ENCODE peak calls at places on chromosomes 16 and 17, in four cellular contexts. O is HepG2, T is H1, G is HCT116. Q is an unnamed sample.

GRCh38 chr16:71767060-71767900 is 41.4 kb downstream of the AP1G1 start:
- DNase-seq in T (no peak), O (no peak), G (no peak), Q (no peak)

GRCh38 chr16:58025351-58026138 is at the start of gene MMP15:
- DNase-seq in G (peak; percentile 94), O (peak; percentile 91), T (peak; percentile 98), Q (peak; percentile 98)

GRCh38 chr17:63540581-63540980 is 9.7 kb upstream of the DCAF7 start:
- DNase-seq in G (no peak), O (no peak), T (no peak), Q (no peak)

GRCh38 chr17:60554377-60554788 is 28.3 kb upstream of the APPBP2 start:
- DNase-seq in O (no peak), T (no peak), G (no peak), Q (no peak)

GRCh38 chr17:2592974-2593845 is at the start of gene PAFAH1B1:
- DNase-seq in G (peak; percentile 56), O (peak; percentile 78), T (peak; percentile 96), Q (peak; percentile 93)

GRCh38 chr16:19123535-19124178 is 9.9 kb downstream of the ITPRIPL2 start:
- DNase-seq in O (peak; percentile 84), T (no peak), G (no peak), Q (no peak)

GRCh38 chr17:60443713-60444112 is 21.4 kb downstream of the CHCT1 start:
- DNase-seq in G (no peak), O (no peak), T (no peak), Q (no peak)

GRCh38 chr16:89607937-89608740 is 5.3 kb upstream of the DPEP1 start:
- DNase-seq in G (no peak), O (no peak), T (no peak), Q (no peak)

GRCh38 chr16:3983081-3983520 is 102.6 kb upstream of the CREBBP start:
- DNase-seq in G (peak; percentile 60), T (peak; percentile 84), O (peak; percentile 25), Q (peak; percentile 89)

GRCh38 chr17:29645516-29646051 is 22.9 kb upstream of the CORO6 start:
- DNase-seq in G (no peak), O (no peak), T (no peak), Q (no peak)

GRCh38 chr17:18981642-18982424 is 22.7 kb downstream of the FAM83G start:
- DNase-seq in T (no peak), O (peak; percentile 87), G (peak; percentile 31), Q (no peak)

GRCh38 chr17:69581061-69581955 is 166.8 kb downstream of the MAP2K6 start:
- DNase-seq in O (no peak), T (no peak), G (no peak), Q (no peak)

GRCh38 chr16:66703359-66704215 is 7.0 kb upstream of the CMTM4 start:
- DNase-seq in O (no peak), T (no peak), G (no peak), Q (no peak)

GRCh38 chr16:3977376-3977775 is 96.9 kb upstream of the CREBBP start:
- DNase-seq in T (no peak), O (no peak), G (no peak), Q (no peak)

GRCh38 chr16:785563-786535 is 2.3 kb downstream of the RPUSD1 start:
- DNase-seq in G (no peak), O (peak; percentile 31), T (peak; percentile 97), Q (peak; percentile 95)

GRCh38 chr16:88688013-88688778 is 1.9 kb upstream of the SNAI3 start:
- DNase-seq in G (no peak), T (no peak), O (no peak), Q (no peak)

GRCh38 chr16:12317856-12318591 is 341.5 kb downstream of the SNX29 start:
- DNase-seq in T (no peak), G (no peak), O (no peak), Q (no peak)

GRCh38 chr17:31494259-31495048 is 103.0 kb downstream of the RAB11FIP4 start:
- DNase-seq in O (no peak), T (no peak), G (no peak), Q (no peak)

GRCh38 chr17:45011767-45012166 is 39.7 kb downstream of the DCAKD start:
- DNase-seq in O (no peak), G (no peak), T (no peak), Q (no peak)

GRCh38 chr17:69489303-69489702 is 74.8 kb downstream of the MAP2K6 start:
- DNase-seq in O (no peak), T (no peak), G (no peak), Q (no peak)

GRCh38 chr17:80931421-80932265 is 60.0 kb upstream of the CHMP6 start:
- DNase-seq in G (peak; percentile 12), T (peak; percentile 72), O (no peak), Q (peak; percentile 73)

GRCh38 chr17:40516581-40517285 is 15.3 kb upstream of the TNS4 start:
- DNase-seq in G (peak; percentile 62), T (no peak), O (peak; percentile 93), Q (no peak)

GRCh38 chr16:29306953-29307597 is 99.4 kb downstream of the NPIPB11 start:
- DNase-seq in T (no peak), G (no peak), O (no peak), Q (no peak)

GRCh38 chr16:29988346-29989075 is 6.9 kb downstream of the HIRIP3 start:
- DNase-seq in G (no peak), T (no peak), O (no peak), Q (no peak)

GRCh38 chr17:78528541-78528940 is 48.7 kb downstream of the DNAH17 start:
- DNase-seq in T (no peak), O (no peak), G (no peak), Q (no peak)
- TF ChIP-seq ATF3 in T (no peak), O (no peak), G (no peak), Q (no peak)

DNA sequence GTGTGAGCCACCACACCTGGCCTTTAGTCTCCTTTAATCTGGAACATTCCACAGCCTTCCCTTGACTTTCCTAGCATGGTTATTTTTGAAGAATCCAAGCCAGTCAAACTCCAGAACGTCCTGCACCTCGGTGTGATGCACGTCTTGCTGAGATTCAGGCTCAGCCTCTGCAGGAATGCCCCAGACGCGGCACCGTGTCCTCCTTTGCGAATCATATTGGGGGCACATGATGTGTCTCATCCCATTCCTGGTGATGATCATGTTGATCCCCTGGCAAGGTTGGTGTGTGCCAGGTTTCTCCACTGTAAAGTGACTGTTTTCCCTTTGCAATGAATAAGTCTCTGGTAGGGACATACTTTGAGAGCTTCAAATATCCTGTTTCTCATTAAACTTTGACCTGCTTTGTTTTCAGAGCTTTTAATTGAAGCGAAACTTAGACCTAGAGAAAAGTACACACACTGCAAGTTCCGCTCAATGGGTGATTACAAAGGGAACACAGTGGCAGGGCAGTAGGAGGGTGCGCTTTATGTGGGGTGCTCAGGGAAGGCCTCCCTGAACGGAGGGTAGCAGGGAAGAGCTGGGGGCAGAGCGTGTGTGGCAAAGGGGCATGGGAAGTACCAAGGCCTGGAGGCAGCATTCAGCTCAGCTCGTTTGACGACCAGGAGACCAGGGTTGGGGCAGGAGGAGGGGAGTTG is 9.6 kb upstream of the ATP2C2 start:
- DNase-seq in G (no peak), O (no peak), T (no peak), Q (no peak)
- TF ChIP-seq ATF3 in G (no peak), O (no peak), T (no peak), Q (no peak)

GRCh38 chr17:8124350-8125195 is 667 bp upstream of the HES7 start:
- DNase-seq in G (no peak), O (no peak), T (peak; percentile 55), Q (no peak)

GRCh38 chr17:8123695-8124349 is at the start of gene HES7:
- DNase-seq in T (peak; percentile 84), O (no peak), G (no peak), Q (peak; percentile 79)

GRCh38 chr17:8126306-8127066 is 2.6 kb upstream of the HES7 start:
- DNase-seq in T (peak; percentile 78), O (no peak), G (no peak), Q (peak; percentile 60)

GRCh38 chr17:8125196-8125946 is 1.5 kb upstream of the HES7 start:
- DNase-seq in T (peak; percentile 99), O (peak; percentile 64), G (peak; percentile 60), Q (peak; percentile 86)

DNA sequence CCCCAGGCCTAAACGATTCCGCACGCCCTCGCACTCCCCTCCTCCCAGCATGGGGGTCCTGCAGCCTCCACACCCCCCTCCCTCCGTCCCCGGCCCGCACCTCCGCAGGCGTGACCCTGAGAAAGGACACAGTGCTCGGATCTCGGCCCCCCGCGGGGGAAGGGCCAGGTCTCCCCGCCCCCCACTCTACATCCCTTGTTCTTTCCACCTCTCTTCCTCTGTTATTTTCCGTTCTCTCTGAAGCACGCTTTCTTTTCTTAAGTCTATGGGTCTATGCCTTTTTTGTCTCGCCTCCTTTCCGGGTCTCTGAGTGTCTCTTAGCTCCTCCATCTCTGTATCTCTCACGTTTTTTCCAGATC is 2.0 kb upstream of the HES7 start:
- DNase-seq in G (no peak), O (no peak), T (no peak), Q (peak; percentile 74)
- TF ChIP-seq ATF3 in G (no peak), O (no peak), T (no peak), Q (no peak)

GRCh38 chr17:82536220-82537201 is 17.0 kb downstream of the FOXK2 start:
- DNase-seq in G (no peak), O (no peak), T (no peak), Q (no peak)
- TF ChIP-seq ATF3 in G (no peak), O (no peak), T (no peak), Q (no peak)

GRCh38 chr16:68475071-68475470 is 26.8 kb upstream of the SMPD3 start:
- DNase-seq in T (no peak), G (no peak), O (no peak), Q (no peak)
- TF ChIP-seq ATF3 in T (no peak), G (no peak), O (no peak), Q (no peak)

GRCh38 chr16:10868562-10869469 is 8.2 kb upstream of the CIITA start:
- DNase-seq in T (no peak), O (no peak), G (no peak), Q (no peak)
- TF ChIP-seq ATF3 in T (no peak), O (no peak), G (no peak), Q (no peak)

GRCh38 chr16:77171750-77172635 is 19.0 kb upstream of the MON1B start:
- DNase-seq in O (peak; percentile 66), G (peak; percentile 49), T (no peak), Q (no peak)
- TF ChIP-seq ATF3 in O (no peak), G (no peak), T (no peak), Q (no peak)

GRCh38 chr17:42171831-42172230 is 9.1 kb downstream of the KCNH4 start:
- DNase-seq in O (no peak), G (no peak), T (no peak), Q (peak; percentile 44)
- TF ChIP-seq ATF3 in O (no peak), G (no peak), T (no peak), Q (no peak)

DNA sequence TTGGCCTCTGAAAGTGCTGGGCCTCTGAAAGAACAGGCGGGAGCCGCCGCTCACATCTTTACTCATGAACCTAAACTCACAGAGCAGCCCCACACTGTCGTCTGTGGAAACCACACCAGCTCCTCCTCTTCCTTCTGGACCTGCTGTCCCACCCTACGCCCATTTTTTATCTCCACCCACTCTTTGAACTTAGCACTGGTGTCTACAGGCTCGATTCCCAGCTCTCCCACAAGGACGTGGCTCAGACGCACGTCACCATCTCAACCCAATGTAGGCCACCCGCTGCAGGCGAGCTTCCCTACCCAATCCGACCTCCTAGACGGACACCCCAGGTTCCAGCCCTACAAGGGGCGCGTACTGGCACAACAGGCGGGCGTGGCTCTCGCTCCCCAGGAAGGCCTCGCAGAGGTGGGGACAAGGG is 62.2 kb downstream of the NXN start:
- DNase-seq in G (no peak), O (no peak), T (no peak), Q (no peak)
- TF ChIP-seq ATF3 in G (no peak), O (no peak), T (no peak), Q (no peak)

Q was measured in WTC11.